ENCODE peak calls at places on chromosomes 6 and 20, in four cellular contexts. C is K562, N is IMR-90, G is GM12878. R is an unnamed sample.

GRCh38 chr6:154488802-154489437 is 21.6 kb downstream of the CNKSR3 start:
- DNase-seq in G (no peak), N (peak), C (no peak), R (no peak)

GRCh38 chr20:22762576-22763256 is 178.3 kb upstream of the FOXA2 start:
- DNase-seq in G (no peak), C (no peak), N (no peak), R (no peak)

GRCh38 chr6:37653933-37654565 is 43.6 kb downstream of the MDGA1 start:
- DNase-seq in C (peak), G (peak), N (peak), R (peak)

GRCh38 chr6:149855040-149855654 is 9.0 kb downstream of the LRP11 start:
- DNase-seq in G (no peak), C (no peak), N (peak), R (peak)

GRCh38 chr20:57394087-57395082 is 3.2 kb downstream of the RBM38 start:
- DNase-seq in C (peak), N (no peak), G (no peak), R (no peak)

GRCh38 chr6:88561974-88562736 is 396.0 kb upstream of the CNR1 start:
- DNase-seq in N (no peak), G (no peak), C (no peak), R (no peak)

GRCh38 chr6:45170309-45170708 is 157.8 kb upstream of the RUNX2 start:
- DNase-seq in G (no peak), C (no peak), N (no peak), R (no peak)

GRCh38 chr6:157158897-157159296 is 164.4 kb downstream of the TMEM242 start:
- DNase-seq in G (no peak), N (no peak), C (no peak), R (no peak)

GRCh38 chr6:160973311-160973710 is 18.3 kb upstream of the MAP3K4 start:
- DNase-seq in G (no peak), N (peak), C (peak), R (no peak)

GRCh38 chr6:28489366-28490190 is 26.0 kb downstream of the GPX6 start:
- DNase-seq in G (peak), N (peak), C (peak), R (peak)
- TF ChIP-seq FOS in G (no peak), N (no peak), C (no peak), R (no peak)

GRCh38 chr20:44805991-44806729 is 4.2 kb downstream of the RIMS4 start:
- DNase-seq in N (peak), G (no peak), C (peak), R (no peak)
- TF ChIP-seq FOS in N (no peak), G (no peak), C (no peak), R (no peak)

DNA sequence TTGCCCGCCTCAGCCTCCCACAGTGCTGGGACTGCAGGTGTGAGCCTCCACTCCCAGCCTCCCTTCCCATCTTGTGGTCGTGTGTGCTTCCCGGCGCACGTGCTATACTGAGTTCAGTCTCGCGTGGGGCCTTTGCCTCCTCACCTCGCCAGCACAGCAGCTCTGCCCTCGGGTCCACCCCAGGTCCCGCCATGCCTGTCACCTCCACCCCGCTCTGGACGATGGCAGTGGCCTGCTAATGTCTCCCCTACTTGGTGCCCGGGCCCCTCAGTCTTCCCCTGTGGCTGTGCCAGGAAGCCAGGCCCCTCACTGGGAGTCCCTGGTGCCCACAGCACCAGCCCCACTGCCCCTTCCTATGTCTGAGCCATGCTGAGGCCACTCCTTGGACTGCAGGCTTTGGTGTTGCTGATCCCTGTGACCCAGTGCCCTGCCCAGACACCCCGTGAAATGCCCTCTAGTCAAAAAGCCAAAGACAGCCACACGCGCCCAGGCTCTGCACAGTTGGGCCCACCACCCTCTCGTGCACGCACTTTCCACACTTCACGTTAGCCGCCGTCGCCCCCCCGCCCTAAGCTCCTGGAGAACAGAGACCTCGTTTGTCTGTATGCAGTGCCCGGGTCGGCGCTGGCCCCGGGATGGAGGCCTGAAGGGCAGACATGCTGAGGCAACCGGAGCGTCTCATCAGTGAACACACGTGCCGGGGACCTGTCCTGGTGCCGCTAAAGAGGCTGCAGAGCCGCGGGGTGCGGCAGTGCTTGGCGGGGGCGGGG is 14.3 kb downstream of the HRH3 start:
- DNase-seq in G (no peak), N (no peak), C (no peak), R (no peak)
- TF ChIP-seq FOS in G (no peak), N (no peak), C (no peak), R (no peak)

GRCh38 chr6:1384549-1385128 is 4.7 kb upstream of the FOXF2 start:
- DNase-seq in C (no peak), G (no peak), N (no peak), R (no peak)
- TF ChIP-seq FOS in C (no peak), G (no peak), N (no peak), R (no peak)

DNA sequence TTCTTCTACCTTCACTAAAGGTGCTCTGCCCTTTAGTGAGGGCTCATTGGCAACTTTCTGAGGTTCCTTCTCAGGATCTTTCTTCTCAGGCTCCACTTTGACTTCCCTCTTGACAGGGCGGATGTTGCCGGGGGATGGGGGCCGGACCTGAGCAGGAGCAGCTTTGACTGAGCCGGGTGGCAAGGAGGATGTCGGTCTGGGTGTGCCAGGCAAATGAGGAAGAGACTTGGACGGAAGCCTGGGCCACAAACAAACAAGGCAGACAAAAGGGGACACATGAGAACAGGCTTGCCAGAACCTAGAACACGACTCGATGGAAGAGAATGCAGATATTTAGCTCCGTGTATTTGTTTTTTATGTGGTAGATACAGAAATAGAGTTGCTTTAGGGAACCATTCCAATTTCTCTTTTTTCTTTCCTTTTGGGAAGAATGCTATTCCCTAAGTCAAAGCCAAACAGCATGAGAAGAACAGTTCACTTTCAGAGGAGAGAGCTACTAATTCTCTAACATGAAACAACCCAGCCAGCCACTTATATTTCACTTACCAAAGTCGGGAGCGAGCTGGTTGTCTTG is 76.2 kb upstream of the BCLAF1 start:
- DNase-seq in G (no peak), N (peak), C (no peak), R (no peak)
- TF ChIP-seq FOS in G (no peak), N (no peak), C (no peak), R (no peak)

GRCh38 chr20:62571667-62572344 is 70.5 kb upstream of the SLCO4A1 start:
- DNase-seq in N (no peak), C (peak), G (no peak), R (no peak)

GRCh38 chr20:62574612-62574993 is 67.7 kb upstream of the SLCO4A1 start:
- DNase-seq in N (no peak), G (no peak), C (no peak), R (no peak)

GRCh38 chr20:62570897-62571666 is 71.2 kb upstream of the SLCO4A1 start:
- DNase-seq in N (no peak), C (no peak), G (no peak), R (no peak)

GRCh38 chr20:62573856-62574611 is 68.3 kb upstream of the SLCO4A1 start:
- DNase-seq in C (no peak), N (no peak), G (no peak), R (no peak)

GRCh38 chr20:62572980-62573379 is 69.3 kb upstream of the SLCO4A1 start:
- DNase-seq in C (no peak), N (no peak), G (no peak), R (no peak)
- TF ChIP-seq FOS in C (no peak), N (no peak), G (no peak), R (no peak)

GRCh38 chr6:4645713-4646356 is 130.4 kb upstream of the CDYL start:
- DNase-seq in C (no peak), N (no peak), G (no peak), R (no peak)

GRCh38 chr6:4644962-4645361 is 131.2 kb upstream of the CDYL start:
- DNase-seq in N (peak), G (no peak), C (no peak), R (peak)

GRCh38 chr6:4651831-4652467 is 124.3 kb upstream of the CDYL start:
- DNase-seq in G (no peak), N (no peak), C (no peak), R (no peak)

GRCh38 chr6:4649728-4650127 is 126.5 kb upstream of the CDYL start:
- DNase-seq in N (peak), C (no peak), G (no peak), R (peak)

GRCh38 chr6:4647414-4648365 is 128.5 kb upstream of the CDYL start:
- DNase-seq in G (no peak), N (peak), C (peak), R (peak)
- TF ChIP-seq FOS in G (no peak), N (no peak), C (no peak), R (no peak)

DNA sequence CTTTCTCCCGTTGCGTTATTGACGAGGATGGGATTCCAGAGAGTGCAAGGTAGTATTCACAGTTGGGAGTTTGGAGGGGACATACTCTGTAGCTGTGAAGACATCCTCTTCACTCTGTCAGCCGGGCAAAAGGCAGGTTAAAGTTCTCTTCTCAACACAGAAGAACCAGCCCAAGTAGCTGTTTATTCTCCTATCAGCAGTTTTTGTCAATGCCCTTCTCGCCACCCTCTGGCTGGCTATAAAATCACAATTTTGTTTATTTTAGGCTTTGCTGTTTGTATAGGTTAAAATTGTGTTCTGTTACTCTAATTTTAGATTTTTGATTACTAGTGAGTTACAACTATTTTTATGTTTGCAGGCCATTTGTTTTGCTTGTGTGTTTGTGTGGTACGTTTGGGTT is 37.9 kb upstream of the MAS1 start:
- DNase-seq in N (no peak), C (no peak), G (no peak), R (no peak)
- TF ChIP-seq FOS in N (no peak), C (no peak), G (no peak), R (no peak)